ENCODE peak calls at places on chromosomes 11 and 22, in six cellular contexts. One of them, this sample, is unnamed. For H3K79me2 and H3K9me3, the result is how much of the 10 kb centered on the place peaks cover.

GRCh38 chr11:119509969-119510401 is 87.0 kb upstream of the THY1 start:
- DNase-seq in HCT116: no peak
- DNase-seq in PC-3: peak
- DNase-seq in mammary epithelial cell: peak
- DNase-seq in HepG2: no peak
- DNase-seq in endothelial cell of umbilical vein: no peak
- DNase-seq in this sample: no peak

GRCh38 chr11:13286247-13286821 is 8.7 kb downstream of the BMAL1 start:
- DNase-seq in mammary epithelial cell: no peak
- DNase-seq in endothelial cell of umbilical vein: no peak
- DNase-seq in PC-3: no peak
- DNase-seq in HCT116: no peak
- DNase-seq in HepG2: no peak
- DNase-seq in this sample: no peak

GRCh38 chr11:2674681-2675131 is 25.1 kb downstream of the KCNQ1OT1 start:
- DNase-seq in endothelial cell of umbilical vein: no peak
- DNase-seq in PC-3: no peak
- DNase-seq in HCT116: no peak
- DNase-seq in mammary epithelial cell: no peak
- DNase-seq in HepG2: no peak
- DNase-seq in this sample: no peak

GRCh38 chr11:78248903-78249302 is 60.2 kb downstream of the USP35 start:
- DNase-seq in endothelial cell of umbilical vein: no peak
- DNase-seq in HCT116: no peak
- DNase-seq in PC-3: no peak
- DNase-seq in HepG2: no peak
- DNase-seq in mammary epithelial cell: no peak
- DNase-seq in this sample: no peak

GRCh38 chr11:33690290-33691050 is 10.2 kb downstream of the C11orf91 start:
- DNase-seq in mammary epithelial cell: peak
- DNase-seq in endothelial cell of umbilical vein: peak
- DNase-seq in PC-3: peak
- DNase-seq in HepG2: peak
- DNase-seq in HCT116: peak
- DNase-seq in this sample: peak

GRCh38 chr11:111977141-111978027 is 40.2 kb downstream of the DIXDC1 start:
- DNase-seq in HCT116: no peak
- DNase-seq in endothelial cell of umbilical vein: peak
- DNase-seq in PC-3: peak
- DNase-seq in mammary epithelial cell: peak
- DNase-seq in HepG2: no peak
- DNase-seq in this sample: no peak

GRCh38 chr22:36423461-36424404 is 36.0 kb upstream of the MYH9 start:
- DNase-seq in HCT116: no peak
- DNase-seq in endothelial cell of umbilical vein: no peak
- DNase-seq in PC-3: no peak
- DNase-seq in HepG2: no peak
- DNase-seq in mammary epithelial cell: no peak
- DNase-seq in this sample: no peak

GRCh38 chr11:127000991-127001390 is 421 bp upstream of the KIRREL3 start:
- DNase-seq in HCT116: no peak
- DNase-seq in PC-3: no peak
- DNase-seq in endothelial cell of umbilical vein: no peak
- DNase-seq in mammary epithelial cell: no peak
- DNase-seq in HepG2: no peak
- DNase-seq in this sample: no peak

GRCh38 chr11:119860561-119861094 is 131.6 kb upstream of the NECTIN1 start:
- DNase-seq in endothelial cell of umbilical vein: no peak
- DNase-seq in mammary epithelial cell: peak
- DNase-seq in PC-3: no peak
- DNase-seq in HepG2: no peak
- DNase-seq in HCT116: no peak
- DNase-seq in this sample: no peak

GRCh38 chr11:3232956-3233355 is 739 bp upstream of the MRGPRE start:
- DNase-seq in HCT116: no peak
- DNase-seq in PC-3: no peak
- DNase-seq in mammary epithelial cell: no peak
- DNase-seq in HepG2: no peak
- DNase-seq in endothelial cell of umbilical vein: no peak
- DNase-seq in this sample: no peak

GRCh38 chr11:112997829-112998228 is 36.6 kb downstream of the NCAM1 start:
- DNase-seq in mammary epithelial cell: no peak
- DNase-seq in PC-3: no peak
- DNase-seq in endothelial cell of umbilical vein: no peak
- DNase-seq in HCT116: no peak
- DNase-seq in HepG2: no peak
- DNase-seq in this sample: no peak

GRCh38 chr11:61922539-61922938 is 5.2 kb upstream of the RAB3IL1 start:
- DNase-seq in HepG2: no peak
- DNase-seq in endothelial cell of umbilical vein: no peak
- DNase-seq in PC-3: no peak
- DNase-seq in mammary epithelial cell: no peak
- DNase-seq in HCT116: no peak
- DNase-seq in this sample: no peak

GRCh38 chr11:36412781-36413383 is 97.2 kb downstream of the TRAF6 start:
- DNase-seq in PC-3: no peak
- DNase-seq in HepG2: no peak
- DNase-seq in mammary epithelial cell: no peak
- DNase-seq in HCT116: no peak
- DNase-seq in endothelial cell of umbilical vein: no peak
- DNase-seq in this sample: no peak

GRCh38 chr22:31044262-31044861 is 36.8 kb upstream of the SMTN start:
- DNase-seq in endothelial cell of umbilical vein: no peak
- DNase-seq in HepG2: peak
- DNase-seq in mammary epithelial cell: no peak
- DNase-seq in PC-3: no peak
- DNase-seq in HCT116: no peak
- DNase-seq in this sample: no peak

GRCh38 chr22:46620588-46621242 is 529 bp downstream of the GRAMD4 start:
- DNase-seq in PC-3: no peak
- DNase-seq in HepG2: no peak
- DNase-seq in HCT116: no peak
- DNase-seq in mammary epithelial cell: no peak
- DNase-seq in endothelial cell of umbilical vein: no peak
- DNase-seq in this sample: no peak

GRCh38 chr11:134576721-134577171 is 164.7 kb upstream of the B3GAT1 start:
- DNase-seq in mammary epithelial cell: no peak
- DNase-seq in HCT116: no peak
- DNase-seq in PC-3: no peak
- DNase-seq in HepG2: no peak
- DNase-seq in endothelial cell of umbilical vein: no peak
- DNase-seq in this sample: no peak

GRCh38 chr11:15967166-15967565 is 389.2 kb downstream of the SOX6 start:
- DNase-seq in HepG2: no peak
- DNase-seq in mammary epithelial cell: peak
- DNase-seq in PC-3: peak
- DNase-seq in HCT116: no peak
- DNase-seq in endothelial cell of umbilical vein: peak
- DNase-seq in this sample: peak

GRCh38 chr22:39937881-39938280 is 22.3 kb upstream of the TMA7B start:
- DNase-seq in mammary epithelial cell: no peak
- DNase-seq in endothelial cell of umbilical vein: no peak
- DNase-seq in PC-3: no peak
- DNase-seq in HCT116: no peak
- DNase-seq in HepG2: no peak
- DNase-seq in this sample: no peak

GRCh38 chr11:124877631-124878496 is 12.6 kb downstream of the ROBO3 start:
- DNase-seq in HCT116: no peak
- DNase-seq in endothelial cell of umbilical vein: peak
- DNase-seq in HepG2: no peak
- DNase-seq in PC-3: no peak
- DNase-seq in mammary epithelial cell: no peak
- DNase-seq in this sample: no peak

GRCh38 chr11:58495906-58496305 is 12.0 kb downstream of the OR5B21 start:
- DNase-seq in endothelial cell of umbilical vein: no peak
- DNase-seq in HepG2: no peak
- DNase-seq in PC-3: no peak
- DNase-seq in mammary epithelial cell: no peak
- DNase-seq in HCT116: no peak
- DNase-seq in this sample: no peak

GRCh38 chr11:60594998-60595637 is 79.9 kb downstream of the MS4A13 start:
- DNase-seq in mammary epithelial cell: no peak
- DNase-seq in HepG2: no peak
- DNase-seq in PC-3: no peak
- DNase-seq in HCT116: no peak
- DNase-seq in endothelial cell of umbilical vein: no peak
- DNase-seq in this sample: no peak

GRCh38 chr22:29292379-29292778 is 14.1 kb upstream of the GAS2L1 start:
- DNase-seq in PC-3: no peak
- DNase-seq in mammary epithelial cell: no peak
- DNase-seq in endothelial cell of umbilical vein: no peak
- DNase-seq in HCT116: no peak
- DNase-seq in HepG2: no peak
- DNase-seq in this sample: no peak

GRCh38 chr11:105181100-105181499 is 41.5 kb upstream of the CARD18 start:
- DNase-seq in endothelial cell of umbilical vein: peak
- DNase-seq in PC-3: peak
- DNase-seq in mammary epithelial cell: peak
- DNase-seq in HCT116: no peak
- DNase-seq in HepG2: no peak
- DNase-seq in this sample: no peak

GRCh38 chr11:122422707-122423106 is 232.8 kb upstream of the UBASH3B start:
- DNase-seq in HepG2: no peak
- DNase-seq in endothelial cell of umbilical vein: no peak
- DNase-seq in PC-3: peak
- DNase-seq in mammary epithelial cell: peak
- DNase-seq in HCT116: no peak
- DNase-seq in this sample: no peak

GRCh38 chr22:23376256-23376655 is 195.9 kb downstream of the BCR start:
- DNase-seq in HepG2: peak
- DNase-seq in mammary epithelial cell: peak
- DNase-seq in endothelial cell of umbilical vein: peak
- DNase-seq in HCT116: peak
- DNase-seq in PC-3: peak
- DNase-seq in this sample: peak

GRCh38 chr22:44916281-44917231 is 93.2 kb downstream of the PHF21B start:
- DNase-seq in mammary epithelial cell: no peak
- DNase-seq in endothelial cell of umbilical vein: no peak
- DNase-seq in HCT116: no peak
- DNase-seq in PC-3: no peak
- DNase-seq in HepG2: no peak
- DNase-seq in this sample: no peak

GRCh38 chr11:131579932-131580387 is 209.5 kb downstream of the NTM start:
- DNase-seq in HepG2: peak
- DNase-seq in HCT116: no peak
- DNase-seq in mammary epithelial cell: peak
- DNase-seq in endothelial cell of umbilical vein: no peak
- DNase-seq in PC-3: peak
- DNase-seq in this sample: peak

GRCh38 chr11:32056445-32056844 is 34.4 kb upstream of the RCN1 start:
- DNase-seq in mammary epithelial cell: peak
- DNase-seq in HepG2: no peak
- DNase-seq in endothelial cell of umbilical vein: no peak
- DNase-seq in HCT116: no peak
- DNase-seq in PC-3: peak
- DNase-seq in this sample: no peak

GRCh38 chr11:72222106-72222891 is 2.3 kb upstream of the INPPL1 start:
- DNase-seq in PC-3: no peak
- DNase-seq in mammary epithelial cell: no peak
- DNase-seq in HCT116: no peak
- DNase-seq in HepG2: no peak
- DNase-seq in endothelial cell of umbilical vein: no peak
- DNase-seq in this sample: no peak

GRCh38 chr11:13834463-13834862 is 128.1 kb upstream of the SPON1 start:
- DNase-seq in HCT116: no peak
- DNase-seq in mammary epithelial cell: no peak
- DNase-seq in PC-3: peak
- DNase-seq in endothelial cell of umbilical vein: peak
- DNase-seq in HepG2: no peak
- DNase-seq in this sample: no peak

GRCh38 chr11:122853971-122854446 is 15.7 kb downstream of the CRTAM start:
- DNase-seq in mammary epithelial cell: peak
- DNase-seq in HepG2: peak
- DNase-seq in HCT116: peak
- DNase-seq in PC-3: peak
- DNase-seq in endothelial cell of umbilical vein: peak
- DNase-seq in this sample: peak

DNA sequence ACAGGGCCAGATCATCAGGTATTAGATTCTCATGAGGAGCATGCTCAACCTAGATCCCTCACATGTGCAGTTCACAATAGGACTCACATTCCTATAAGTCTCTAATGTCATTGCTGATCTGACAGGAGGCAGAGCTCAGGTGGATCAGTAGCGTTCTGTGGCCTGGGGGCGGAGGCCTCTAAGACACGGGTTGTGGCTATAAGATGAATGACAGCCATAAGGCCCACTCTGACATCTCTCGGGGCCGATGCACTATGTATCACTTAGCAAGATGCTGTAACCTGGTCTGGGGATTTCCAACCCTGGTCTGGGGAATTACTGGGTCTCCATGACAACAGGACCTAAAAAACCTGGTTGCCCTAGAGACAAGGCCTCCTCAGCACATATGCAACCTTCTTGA is 932.7 kb downstream of the TBC1D22A start:
- DNase-seq in mammary epithelial cell: no peak
- DNase-seq in endothelial cell of umbilical vein: no peak
- DNase-seq in HCT116: no peak
- DNase-seq in HepG2: no peak
- DNase-seq in PC-3: no peak
- DNase-seq in this sample: no peak
- H3K4me3 ChIP-seq in mammary epithelial cell: no peak
- H3K4me3 ChIP-seq in endothelial cell of umbilical vein: no peak
- H3K4me3 ChIP-seq in HCT116: no peak
- H3K4me3 ChIP-seq in HepG2: no peak
- H3K4me3 ChIP-seq in PC-3: no peak
- H3K4me3 ChIP-seq in this sample: no peak

GRCh38 chr11:115389790-115390189 is 114.4 kb downstream of the CADM1 start:
- DNase-seq in HCT116: no peak
- DNase-seq in PC-3: no peak
- DNase-seq in endothelial cell of umbilical vein: no peak
- DNase-seq in mammary epithelial cell: no peak
- DNase-seq in HepG2: no peak
- DNase-seq in this sample: no peak
- H3K79me2 ChIP-seq in HCT116: under half
- H3K79me2 ChIP-seq in PC-3: under half
- H3K79me2 ChIP-seq in endothelial cell of umbilical vein: under half
- H3K79me2 ChIP-seq in mammary epithelial cell: under half
- H3K79me2 ChIP-seq in HepG2: under half
- H3K79me2 ChIP-seq in this sample: under half

DNA sequence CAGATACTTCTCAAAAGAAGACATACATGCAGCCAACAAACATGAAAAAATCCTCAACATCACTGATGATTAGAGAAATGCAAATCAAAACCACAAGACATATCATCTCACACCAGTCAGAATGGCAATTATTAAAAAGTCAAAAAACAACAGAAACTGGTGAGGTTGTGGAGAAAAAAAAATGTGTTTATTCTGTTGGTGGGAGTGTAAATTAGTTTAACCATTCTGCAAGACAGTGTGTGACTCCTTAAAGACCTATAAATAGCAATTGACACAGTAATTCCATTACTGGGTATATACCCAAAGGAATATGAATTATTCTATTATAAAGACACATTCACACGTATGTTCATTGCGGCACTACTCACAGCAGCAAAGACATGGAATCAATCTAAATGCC is 427.3 kb upstream of the CHORDC1 start:
- DNase-seq in endothelial cell of umbilical vein: no peak
- DNase-seq in HepG2: no peak
- DNase-seq in HCT116: no peak
- DNase-seq in mammary epithelial cell: no peak
- DNase-seq in PC-3: no peak
- DNase-seq in this sample: no peak
- H3K9me3 ChIP-seq in endothelial cell of umbilical vein: under half
- H3K9me3 ChIP-seq in HepG2: under half
- H3K9me3 ChIP-seq in HCT116: under half
- H3K9me3 ChIP-seq in mammary epithelial cell: under half
- H3K9me3 ChIP-seq in PC-3: under half
- H3K9me3 ChIP-seq in this sample: under half

GRCh38 chr11:115242982-115243381 is 261.2 kb downstream of the CADM1 start:
- DNase-seq in HCT116: no peak
- DNase-seq in PC-3: no peak
- DNase-seq in HepG2: no peak
- DNase-seq in mammary epithelial cell: no peak
- DNase-seq in endothelial cell of umbilical vein: no peak
- DNase-seq in this sample: no peak
- H3K4me3 ChIP-seq in HCT116: no peak
- H3K4me3 ChIP-seq in PC-3: no peak
- H3K4me3 ChIP-seq in HepG2: no peak
- H3K4me3 ChIP-seq in mammary epithelial cell: no peak
- H3K4me3 ChIP-seq in endothelial cell of umbilical vein: no peak
- H3K4me3 ChIP-seq in this sample: no peak

This sample was measured in PC-9.